ENCODE peak calls at places on chromosomes 3 and 15, in seven cellular contexts. S, G, H, R, B, J and X are unnamed samples.

GRCh38 chr15:41943543-41944312 is 28.6 kb downstream of the EHD4 start:
- DNase-seq in S (no peak), G (no peak), H (no peak), R (no peak), B (no peak), J (no peak), X (no peak)

GRCh38 chr3:129413687-129414506 is 14.5 kb downstream of the EFCAB12 start:
- DNase-seq in S (peak), G (no peak), H (no peak), R (peak), B (no peak), J (no peak), X (no peak)

GRCh38 chr15:90828111-90828510 is 40.3 kb upstream of the FURIN start:
- DNase-seq in S (no peak), G (no peak), H (no peak), R (no peak), B (no peak), J (no peak), X (no peak)

GRCh38 chr3:112392393-112393359 is 59.7 kb downstream of the CD200 start:
- DNase-seq in S (no peak), G (no peak), H (no peak), R (no peak), B (no peak), J (no peak), X (no peak)

GRCh38 chr3:71395927-71396695 is 187.4 kb downstream of the FOXP1 start:
- DNase-seq in S (no peak), G (no peak), H (no peak), R (peak), B (no peak), J (no peak), X (peak)

GRCh38 chr3:36796896-36797295 is 32.5 kb upstream of the DCLK3 start:
- DNase-seq in S (no peak), G (no peak), H (no peak), R (peak), B (no peak), J (no peak), X (no peak)

GRCh38 chr3:23949784-23950183 is 4.7 kb downstream of the NR1D2 start:
- DNase-seq in S (no peak), G (no peak), H (no peak), R (no peak), B (no peak), J (no peak), X (no peak)

GRCh38 chr3:47419083-47420043 is 38.5 kb downstream of the PTPN23 start:
- DNase-seq in S (no peak), G (no peak), H (no peak), R (no peak), B (no peak), J (no peak), X (no peak)

GRCh38 chr3:58628823-58629562 is 37.6 kb downstream of the FAM3D start:
- DNase-seq in S (no peak), G (no peak), H (no peak), R (peak), B (no peak), J (no peak), X (no peak)

GRCh38 chr3:9298236-9298635 is 48.8 kb upstream of the SRGAP3 start:
- DNase-seq in S (no peak), G (no peak), H (no peak), R (peak), B (no peak), J (no peak), X (no peak)

GRCh38 chr3:55893045-55893664 is 406.0 kb upstream of the WNT5A start:
- DNase-seq in S (no peak), G (no peak), H (no peak), R (peak), B (no peak), J (no peak), X (no peak)

GRCh38 chr15:63565784-63566183 is 31.4 kb upstream of the FBXL22 start:
- DNase-seq in S (no peak), G (no peak), H (no peak), R (no peak), B (no peak), J (no peak), X (no peak)

GRCh38 chr15:70892912-70893560 is 410 bp downstream of the LRRC49 start:
- DNase-seq in S (no peak), G (no peak), H (no peak), R (peak), B (no peak), J (no peak), X (peak)